ENCODE peak calls at places on chromosomes 16 and 17, in eight cellular contexts. Z is heart right ventricle, E is body of pancreas, N is HL-60, L is nephron progenitor cell, Q is spleen, W is heart left ventricle, T is fibroblast of the aortic adventitia. J is an unnamed sample.

GRCh38 chr16:48330847-48331204 is 54.4 kb downstream of the SIAH1 start:
- DNase-seq in Z (no peak), E (no peak), N (peak), L (no peak), Q (no peak), W (no peak), T (peak), J (no peak)

GRCh38 chr17:20948984-20949777 is 93.6 kb downstream of the USP22 start:
- DNase-seq in Z (no peak), E (no peak), N (no peak), L (no peak), Q (no peak), W (no peak), T (no peak), J (no peak)

GRCh38 chr17:74454197-74455024 is 12.0 kb upstream of the CD300A start:
- DNase-seq in Z (peak), E (peak), N (no peak), L (peak), Q (peak), W (peak), T (peak), J (peak)

GRCh38 chr17:7633093-7633492 is 3.2 kb downstream of the SHBG start:
- DNase-seq in Z (no peak), E (no peak), N (no peak), L (no peak), Q (no peak), W (no peak), T (no peak), J (no peak)

GRCh38 chr16:2194166-2194834 is 2.1 kb downstream of the CASKIN1 start:
- DNase-seq in Z (no peak), E (no peak), N (no peak), L (peak), Q (no peak), W (no peak), T (peak), J (peak)

GRCh38 chr16:56866955-56867830 is 2.2 kb downstream of the SLC12A3 start:
- DNase-seq in Z (no peak), E (peak), N (no peak), L (peak), Q (no peak), W (no peak), T (peak), J (peak)

GRCh38 chr17:17447264-17447663 is 29.5 kb upstream of the MED9 start:
- DNase-seq in Z (no peak), E (no peak), N (no peak), L (no peak), Q (no peak), W (no peak), T (no peak), J (no peak)

GRCh38 chr16:23113185-23113584 is 36.1 kb downstream of the USP31 start:
- DNase-seq in Z (no peak), E (no peak), N (no peak), L (no peak), Q (no peak), W (no peak), T (no peak), J (no peak)

GRCh38 chr16:28482026-28482425 is 9.8 kb downstream of the CLN3 start:
- DNase-seq in Z (no peak), E (no peak), N (no peak), L (no peak), Q (no peak), W (no peak), T (no peak), J (no peak)

GRCh38 chr17:39744836-39745215 is 7.1 kb downstream of the GRB7 start:
- DNase-seq in Z (no peak), E (peak), N (no peak), L (no peak), Q (peak), W (no peak), T (no peak), J (no peak)

GRCh38 chr16:17205279-17206139 is 265.3 kb downstream of the XYLT1 start:
- DNase-seq in Z (no peak), E (peak), N (no peak), L (no peak), Q (no peak), W (no peak), T (peak), J (peak)

GRCh38 chr16:28188085-28188916 is 23.5 kb downstream of the XPO6 start:
- DNase-seq in Z (no peak), E (no peak), N (peak), L (no peak), Q (no peak), W (no peak), T (no peak), J (no peak)

GRCh38 chr16:68737046-68737729 is at the start of gene CDH1:
- DNase-seq in Z (peak), E (peak), N (no peak), L (peak), Q (peak), W (no peak), T (no peak), J (peak)

GRCh38 chr16:66295761-66296546 is 70.5 kb upstream of the CDH5 start:
- DNase-seq in Z (no peak), E (no peak), N (no peak), L (no peak), Q (peak), W (no peak), T (no peak), J (no peak)

GRCh38 chr16:30110661-30111060 is 2.7 kb downstream of the GDPD3 start:
- DNase-seq in Z (no peak), E (no peak), N (no peak), L (no peak), Q (no peak), W (no peak), T (peak), J (no peak)

GRCh38 chr16:23182675-23183485 is at the start of gene SCNN1G:
- DNase-seq in Z (peak), E (peak), N (no peak), L (peak), Q (peak), W (no peak), T (no peak), J (peak)

GRCh38 chr17:40477796-40478195 is 23.6 kb downstream of the TNS4 start:
- DNase-seq in Z (no peak), E (no peak), N (no peak), L (no peak), Q (no peak), W (no peak), T (no peak), J (no peak)

GRCh38 chr17:50139950-50140885 is 10.3 kb upstream of the SAMD14 start:
- DNase-seq in Z (peak), E (peak), N (no peak), L (peak), Q (peak), W (peak), T (peak), J (peak)

GRCh38 chr16:73057369-73058210 is 9.7 kb upstream of the ZFHX3 start:
- DNase-seq in Z (peak), E (peak), N (no peak), L (peak), Q (peak), W (peak), T (no peak), J (peak)

GRCh38 chr17:80036715-80037477 is 454 bp downstream of the CCDC40 start:
- DNase-seq in Z (no peak), E (no peak), N (no peak), L (peak), Q (peak), W (peak), T (no peak), J (no peak)

GRCh38 chr17:250487-251300 is 69.2 kb upstream of the DOC2B start:
- DNase-seq in Z (no peak), E (no peak), N (no peak), L (no peak), Q (peak), W (peak), T (no peak), J (no peak)

GRCh38 chr16:28149016-28149888 is 62.5 kb downstream of the XPO6 start:
- DNase-seq in Z (no peak), E (no peak), N (peak), L (no peak), Q (no peak), W (no peak), T (no peak), J (no peak)

GRCh38 chr16:22375963-22376640 is 1.7 kb upstream of the CDR2 start:
- DNase-seq in Z (no peak), E (no peak), N (no peak), L (no peak), Q (no peak), W (no peak), T (no peak), J (no peak)

GRCh38 chr17:74768069-74768762 is 7.9 kb downstream of the NAT9 start:
- DNase-seq in Z (peak), E (peak), N (no peak), L (no peak), Q (no peak), W (peak), T (peak), J (peak)

GRCh38 chr16:46974352-46974751 is 878 bp upstream of the DNAJA2 start:
- DNase-seq in Z (no peak), E (no peak), N (peak), L (no peak), Q (no peak), W (no peak), T (peak), J (no peak)

GRCh38 chr17:78882546-78883089 is 20.4 kb downstream of the CEP295NL start:
- DNase-seq in Z (no peak), E (no peak), N (no peak), L (no peak), Q (peak), W (peak), T (no peak), J (no peak)

GRCh38 chr17:19760781-19761180 is 12.7 kb upstream of the ALDH3A1 start:
- DNase-seq in Z (no peak), E (no peak), N (no peak), L (no peak), Q (no peak), W (no peak), T (no peak), J (no peak)

GRCh38 chr16:68762996-68763756 is 26.1 kb downstream of the CDH1 start:
- DNase-seq in Z (no peak), E (no peak), N (no peak), L (no peak), Q (no peak), W (no peak), T (peak), J (no peak)

GRCh38 chr16:12054868-12055267 is 78.3 kb downstream of the SNX29 start:
- DNase-seq in Z (no peak), E (no peak), N (no peak), L (no peak), Q (no peak), W (no peak), T (no peak), J (no peak)

GRCh38 chr16:12054396-12054795 is 77.9 kb downstream of the SNX29 start:
- DNase-seq in Z (no peak), E (no peak), N (no peak), L (no peak), Q (no peak), W (no peak), T (no peak), J (no peak)

GRCh38 chr16:12060751-12061150 is 84.2 kb downstream of the SNX29 start:
- DNase-seq in Z (no peak), E (no peak), N (no peak), L (no peak), Q (no peak), W (no peak), T (no peak), J (no peak)

GRCh38 chr16:12059216-12059769 is 82.8 kb downstream of the SNX29 start:
- DNase-seq in Z (peak), E (no peak), N (no peak), L (no peak), Q (no peak), W (peak), T (no peak), J (no peak)

GRCh38 chr16:12057276-12057675 is 80.7 kb downstream of the SNX29 start:
- DNase-seq in Z (no peak), E (no peak), N (no peak), L (no peak), Q (no peak), W (no peak), T (peak), J (no peak)
- TF ChIP-seq CTCF in Z (no peak), E (no peak), N (no peak), L (no peak), Q (no peak), W (no peak), T (no peak), J (no peak)

DNA sequence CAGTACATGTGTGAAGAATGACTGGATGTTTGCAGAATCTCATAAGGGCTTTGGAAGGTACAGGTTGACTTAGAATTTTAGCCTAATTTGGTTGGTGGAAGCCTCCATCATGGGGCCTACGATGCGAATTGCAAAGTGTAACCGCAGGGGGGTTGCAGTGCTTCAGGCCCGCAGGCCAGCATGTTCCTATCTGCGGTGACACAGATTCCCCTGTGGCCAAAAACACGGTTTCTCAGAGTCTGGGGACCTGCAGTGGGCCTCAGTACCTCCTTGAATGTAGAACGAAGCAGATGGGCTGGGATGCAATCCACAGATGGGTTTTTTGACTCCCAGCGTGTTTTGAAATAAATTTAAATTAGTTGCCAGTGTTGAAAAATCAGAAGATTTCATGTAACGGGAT is 34.7 kb downstream of the KIAA0513 start:
- DNase-seq in Z (no peak), E (no peak), N (no peak), L (no peak), Q (no peak), W (no peak), T (no peak), J (no peak)
- TF ChIP-seq CTCF in Z (no peak), E (no peak), N (no peak), L (no peak), Q (no peak), W (no peak), T (no peak), J (no peak)

DNA sequence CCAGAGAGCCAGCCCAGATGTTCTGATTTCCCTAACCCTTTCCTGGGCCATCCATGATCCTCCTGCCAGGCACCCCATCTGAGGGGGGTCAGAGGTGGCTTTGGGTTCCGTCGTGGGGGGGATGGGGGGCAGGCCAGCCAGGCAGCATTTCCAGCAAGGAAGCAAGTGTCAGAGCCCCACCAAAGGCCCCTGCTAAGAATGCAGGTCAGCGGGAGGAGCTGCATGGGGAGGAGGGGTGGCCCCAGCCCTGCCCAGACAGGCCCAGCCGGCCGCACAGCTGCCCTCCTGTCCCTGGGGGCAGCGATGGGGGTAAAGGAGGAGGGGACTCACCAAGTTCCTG is 2.3 kb upstream of the SCRN2 start:
- DNase-seq in Z (no peak), E (no peak), N (no peak), L (no peak), Q (peak), W (no peak), T (no peak), J (no peak)
- TF ChIP-seq CTCF in Z (peak), E (no peak), N (no peak), L (no peak), Q (no peak), W (no peak), T (no peak), J (no peak)

DNA sequence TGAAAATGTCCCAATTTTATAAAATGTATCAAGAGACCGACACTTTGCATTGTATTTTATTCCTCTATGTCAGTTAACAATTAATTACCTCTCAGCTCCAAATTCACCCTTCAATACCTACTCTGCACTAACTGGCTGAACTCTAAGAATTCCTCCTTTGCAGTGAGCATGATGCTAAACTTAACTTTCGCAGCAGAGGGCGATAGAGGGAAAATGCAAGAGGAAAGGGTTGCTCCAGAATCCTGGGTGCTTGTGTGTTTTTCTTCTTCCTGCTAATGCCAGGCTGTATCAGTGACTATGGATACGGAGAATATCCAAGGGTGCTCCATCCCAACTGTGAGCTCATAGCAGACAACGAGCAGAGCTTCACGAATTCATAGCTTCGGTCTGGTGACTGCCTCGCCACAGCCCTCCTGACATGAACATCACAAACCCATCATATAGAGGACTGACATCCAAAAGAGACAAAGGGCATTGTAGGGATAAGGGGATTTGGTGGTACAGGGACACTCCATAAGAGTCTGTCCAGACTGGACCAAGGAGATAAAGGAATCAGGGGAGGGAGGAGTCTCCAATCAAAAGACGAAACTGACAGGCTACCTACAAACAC is 172.9 kb downstream of the STX8 start:
- DNase-seq in Z (no peak), E (peak), N (no peak), L (peak), Q (no peak), W (no peak), T (peak), J (peak)
- TF ChIP-seq CTCF in Z (peak), E (no peak), N (peak), L (peak), Q (peak), W (no peak), T (peak), J (peak)

GRCh38 chr16:75250089-75250808 is 1.2 kb downstream of the BCAR1 start:
- DNase-seq in Z (peak), E (peak), N (no peak), L (peak), Q (no peak), W (no peak), T (no peak), J (peak)
- TF ChIP-seq CTCF in Z (no peak), E (no peak), N (no peak), L (no peak), Q (no peak), W (no peak), T (no peak), J (no peak)

GRCh38 chr17:72906306-72906705 is 186.2 kb downstream of the SLC39A11 start:
- DNase-seq in Z (no peak), E (no peak), N (no peak), L (no peak), Q (no peak), W (no peak), T (no peak), J (no peak)
- TF ChIP-seq CTCF in Z (no peak), E (no peak), N (no peak), L (no peak), Q (no peak), W (no peak), T (no peak), J (no peak)